ENCODE peak calls at places on chromosomes 2 and 18, in four cellular contexts. G, T, R and K are unnamed samples.

GRCh38 chr2:43387092-43388062 is 161.0 kb upstream of the ZFP36L2 start:
- DNase-seq in G (no peak), T (peak), R (no peak), K (peak)

GRCh38 chr2:98487806-98488189 is 43.1 kb downstream of the INPP4A start:
- DNase-seq in G (no peak), T (peak), R (no peak), K (peak)

GRCh38 chr2:191539068-191539467 is 138.9 kb upstream of the NABP1 start:
- DNase-seq in G (no peak), T (peak), R (peak), K (peak)

GRCh38 chr18:43159091-43159490 is 43.6 kb upstream of the RIT2 start:
- DNase-seq in G (no peak), T (no peak), R (no peak), K (peak)

GRCh38 chr2:50729306-50730105 is 302.4 kb downstream of the NRXN1 start:
- DNase-seq in G (no peak), T (no peak), R (no peak), K (no peak)

GRCh38 chr18:55650363-55650870 is 62.4 kb upstream of the TCF4 start:
- DNase-seq in G (no peak), T (peak), R (no peak), K (peak)

GRCh38 chr2:102313025-102313424 is 1.7 kb downstream of the IL1RL1 start:
- DNase-seq in G (no peak), T (peak), R (no peak), K (peak)

GRCh38 chr2:241638063-241638660 is 669 bp downstream of the ATG4B start:
- DNase-seq in G (no peak), T (no peak), R (no peak), K (peak)

GRCh38 chr2:196453613-196454047 is 185.9 kb upstream of the CCDC150 start:
- DNase-seq in G (no peak), T (peak), R (peak), K (peak)

GRCh38 chr2:8159211-8159965 is 522.5 kb upstream of the ID2 start:
- DNase-seq in G (no peak), T (no peak), R (no peak), K (no peak)

GRCh38 chr18:79399275-79400081 is 3.7 kb downstream of the NFATC1 start:
- DNase-seq in G (no peak), T (no peak), R (no peak), K (no peak)

GRCh38 chr2:121044412-121044811 is 240.6 kb downstream of the TFCP2L1 start:
- DNase-seq in G (no peak), T (no peak), R (no peak), K (peak)

GRCh38 chr2:158602027-158602426 is 145.3 kb downstream of the PKP4 start:
- DNase-seq in G (no peak), T (no peak), R (no peak), K (no peak)

GRCh38 chr2:106584304-106584954 is 97.3 kb downstream of the CD8B2 start:
- DNase-seq in G (no peak), T (no peak), R (no peak), K (no peak)

GRCh38 chr2:54503192-54503591 is 47.1 kb downstream of the SPTBN1 start:
- DNase-seq in G (no peak), T (peak), R (peak), K (peak)

GRCh38 chr2:7083580-7084509 is 166.6 kb downstream of the RNF144A start:
- DNase-seq in G (no peak), T (peak), R (no peak), K (peak)

GRCh38 chr2:191933307-191934105 is 86.6 kb upstream of the CAVIN2 start:
- DNase-seq in G (no peak), T (peak), R (no peak), K (peak)

GRCh38 chr2:215280326-215280725 is 31.5 kb upstream of the ATIC start:
- DNase-seq in G (no peak), T (no peak), R (no peak), K (peak)

GRCh38 chr18:13540783-13541182 is 185.6 kb downstream of the FAM210A start:
- DNase-seq in G (no peak), T (no peak), R (peak), K (no peak)

GRCh38 chr2:100216015-100216414 is 73.6 kb upstream of the AFF3 start:
- DNase-seq in G (no peak), T (no peak), R (no peak), K (no peak)

GRCh38 chr18:79509536-79509930 is 113.8 kb downstream of the NFATC1 start:
- DNase-seq in G (no peak), T (no peak), R (no peak), K (no peak)

GRCh38 chr2:222364280-222364895 is 60.0 kb upstream of the SGPP2 start:
- DNase-seq in G (no peak), T (no peak), R (no peak), K (peak)

GRCh38 chr2:240731327-240731626 is 39.6 kb downstream of the AQP12A start:
- DNase-seq in G (no peak), T (peak), R (no peak), K (peak)